ENCODE peak calls at places on chromosome 17, in six cellular contexts. A is Peyer's patch, K is GM23338, C is transverse colon, S is progenitor cell of endocrine pancreas, L is A549. O is an unnamed sample.

GRCh38 chr17:30921544-30922196 is at the start of gene ADAP2:
- DNase-seq in A (peak), K (peak), C (peak), S (peak), L (peak), O (peak)

GRCh38 chr17:76569607-76570279 is 15.9 kb downstream of the ST6GALNAC2 start:
- DNase-seq in A (no peak), K (peak), C (no peak), S (no peak), L (no peak), O (no peak)

GRCh38 chr17:43952351-43952723 is 1.4 kb downstream of the PYY start:
- DNase-seq in A (no peak), K (peak), C (no peak), S (no peak), L (no peak), O (no peak)

GRCh38 chr17:1001640-1002411 is 4.9 kb downstream of the TIMM22 start:
- DNase-seq in A (no peak), K (no peak), C (no peak), S (no peak), L (no peak), O (peak)

GRCh38 chr17:71071837-71072236 is 902.5 kb downstream of the KCNJ2 start:
- DNase-seq in A (no peak), K (no peak), C (no peak), S (no peak), L (peak), O (no peak)

GRCh38 chr17:80236911-80237310 is 16.7 kb downstream of the SLC26A11 start:
- DNase-seq in A (no peak), K (peak), C (no peak), S (no peak), L (no peak), O (no peak)

GRCh38 chr17:31371511-31372097 is 19.9 kb upstream of the RAB11FIP4 start:
- DNase-seq in A (no peak), K (no peak), C (no peak), S (no peak), L (no peak), O (no peak)

GRCh38 chr17:48878920-48879898 is 13.4 kb upstream of the ATP5MC1 start:
- DNase-seq in A (no peak), K (peak), C (peak), S (peak), L (peak), O (peak)

GRCh38 chr17:29674270-29674669 is 51.6 kb upstream of the CORO6 start:
- DNase-seq in A (no peak), K (no peak), C (no peak), S (no peak), L (no peak), O (no peak)

DNA sequence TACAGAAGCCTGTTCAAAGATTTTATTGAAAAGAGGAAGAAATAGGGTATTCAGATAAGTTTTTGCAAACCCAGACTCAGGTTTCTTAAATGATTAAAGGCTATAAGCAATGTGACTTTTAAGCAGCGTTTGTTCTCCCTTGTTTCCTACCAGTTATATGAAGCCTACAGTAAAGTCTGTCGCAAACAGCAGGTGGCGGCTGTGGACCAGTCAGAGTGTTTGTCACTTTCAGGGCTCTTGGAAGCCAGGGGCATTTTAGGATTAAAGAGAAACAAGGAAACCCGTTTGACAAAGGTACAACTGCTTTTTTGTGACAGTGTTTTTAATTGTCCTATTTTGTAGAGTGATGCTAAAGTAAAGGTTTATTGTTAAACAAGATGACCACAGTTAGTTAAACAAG is 7.7 kb upstream of the RARA start:
- DNase-seq in A (no peak), K (peak), C (peak), S (no peak), L (no peak), O (peak)
- TF ChIP-seq CTCF in A (peak), K (peak), C (peak), S (peak), L (peak), O (peak)

GRCh38 chr17:21289902-21290571 is 5.5 kb downstream of the MAP2K3 start:
- DNase-seq in A (no peak), K (no peak), C (no peak), S (no peak), L (no peak), O (no peak)

GRCh38 chr17:21286771-21287702 is 2.5 kb downstream of the MAP2K3 start:
- DNase-seq in A (peak), K (no peak), C (peak), S (no peak), L (no peak), O (no peak)

GRCh38 chr17:21289175-21289901 is 4.8 kb downstream of the MAP2K3 start:
- DNase-seq in A (no peak), K (no peak), C (no peak), S (no peak), L (no peak), O (no peak)

GRCh38 chr17:21287703-21288449 is 3.4 kb downstream of the MAP2K3 start:
- DNase-seq in A (peak), K (no peak), C (peak), S (no peak), L (peak), O (no peak)

DNA sequence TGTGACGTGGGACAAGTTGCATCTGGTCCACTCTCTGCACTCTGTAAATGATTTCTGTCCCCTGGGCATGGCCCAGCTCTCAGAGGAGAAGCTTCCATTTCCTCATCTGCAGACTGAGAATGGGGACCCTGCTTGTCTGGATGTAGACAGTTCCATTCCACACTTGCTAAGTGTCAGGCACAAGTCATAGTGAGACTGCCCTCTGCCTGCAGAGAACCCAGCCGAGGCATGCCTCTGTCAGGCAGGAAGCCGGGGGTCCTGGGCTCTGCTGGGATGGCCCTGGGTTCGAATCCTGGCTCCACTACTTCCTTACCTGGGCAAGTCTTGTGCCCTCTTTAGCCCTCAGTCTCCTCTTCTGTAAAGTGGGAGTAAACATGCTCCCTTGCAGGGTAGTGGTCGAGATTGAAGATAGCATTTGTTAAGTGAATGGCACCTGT is 4.1 kb downstream of the MAP2K3 start:
- DNase-seq in A (no peak), K (no peak), C (no peak), S (no peak), L (no peak), O (no peak)
- TF ChIP-seq CTCF in A (peak), K (peak), C (no peak), S (no peak), L (no peak), O (no peak)

GRCh38 chr17:3893720-3894116 is 865 bp upstream of the CAMKK1 start:
- DNase-seq in A (no peak), K (no peak), C (no peak), S (no peak), L (no peak), O (no peak)

GRCh38 chr17:3892095-3892998 is 506 bp downstream of the CAMKK1 start:
- DNase-seq in A (peak), K (peak), C (peak), S (peak), L (peak), O (peak)

GRCh38 chr17:3894188-3894587 is 1.3 kb upstream of the CAMKK1 start:
- DNase-seq in A (no peak), K (no peak), C (no peak), S (no peak), L (no peak), O (no peak)

GRCh38 chr17:3891626-3892094 is 1.2 kb downstream of the CAMKK1 start:
- DNase-seq in A (no peak), K (peak), C (no peak), S (no peak), L (no peak), O (no peak)

GRCh38 chr17:3893003-3893719 is at the start of gene CAMKK1:
- DNase-seq in A (peak), K (peak), C (peak), S (peak), L (peak), O (peak)
- TF ChIP-seq CTCF in A (peak), K (no peak), C (no peak), S (no peak), L (no peak), O (no peak)

GRCh38 chr17:4625181-4625601 is 16.3 kb downstream of the ALOX15 start:
- DNase-seq in A (no peak), K (peak), C (no peak), S (no peak), L (no peak), O (no peak)
- TF ChIP-seq CTCF in A (no peak), K (no peak), C (no peak), S (no peak), L (no peak), O (no peak)

DNA sequence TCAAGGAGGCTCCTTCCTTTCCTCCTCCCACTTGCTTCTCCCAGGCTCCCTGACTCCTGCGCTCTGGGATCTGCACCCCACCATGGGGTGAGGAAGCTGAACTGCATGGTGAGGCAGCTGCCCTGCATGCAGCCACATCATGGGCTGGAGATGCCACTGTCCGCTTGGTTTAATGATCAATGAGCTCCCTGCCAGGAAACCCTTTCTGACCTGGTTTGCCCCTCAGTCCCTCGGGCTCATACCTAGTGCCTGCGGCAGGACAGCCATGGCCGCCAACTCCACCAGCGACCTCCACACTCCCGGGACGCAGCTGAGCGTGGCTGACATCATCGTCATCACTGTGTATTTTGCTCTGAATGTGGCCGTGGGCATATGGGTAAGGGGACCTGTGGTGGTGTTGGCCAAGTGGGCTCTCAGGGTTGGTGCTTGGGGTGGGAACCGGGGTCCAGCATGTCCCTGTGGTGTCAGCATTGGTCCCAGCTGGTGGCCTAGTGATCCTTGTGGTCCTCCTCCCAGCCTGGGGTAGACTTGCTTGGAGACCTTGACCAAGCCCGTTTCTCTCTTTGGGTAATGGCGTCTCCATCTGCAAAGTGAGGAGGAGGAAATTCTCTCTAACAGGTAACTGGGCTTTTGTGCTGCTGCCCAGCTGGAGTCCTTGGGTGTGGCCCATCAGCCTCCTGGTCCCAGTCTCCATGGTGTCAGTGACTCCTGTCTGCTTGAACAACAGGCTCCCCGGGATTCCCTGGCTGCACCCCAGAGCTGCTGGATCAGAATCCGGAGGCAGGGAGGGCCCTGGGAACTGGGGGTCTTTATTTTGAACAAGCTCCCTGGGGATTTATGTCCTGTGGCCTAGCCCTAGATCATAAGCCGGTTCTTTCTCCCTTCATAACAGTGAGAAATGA is at the start of gene SLC5A10:
- DNase-seq in A (no peak), K (peak), C (no peak), S (no peak), L (peak), O (no peak)
- TF ChIP-seq CTCF in A (peak), K (peak), C (peak), S (peak), L (no peak), O (peak)

GRCh38 chr17:32854834-32855389 is 22.0 kb downstream of the MYO1D start:
- DNase-seq in A (no peak), K (no peak), C (no peak), S (no peak), L (no peak), O (no peak)
- TF ChIP-seq CTCF in A (peak), K (no peak), C (peak), S (no peak), L (no peak), O (no peak)